ENCODE peak calls at places on chromosomes 11 and 22, in four cellular contexts. One of them, this sample, is unnamed.

GRCh38 chr22:28909375-28909774 is 26.0 kb downstream of the ZNRF3 start:
- DNase-seq in ELF-1: no peak
- DNase-seq in stimulated activated CD4-positive, alpha-beta T cell treated with anti-CD3 and anti-CD28 coated beads, Interleukin-1b, Interleukin-23, amount 100 ng/mL, for 24 hours: peak; percentile 76
- DNase-seq in effector CD4-positive, alpha-beta T cell: no peak
- DNase-seq in this sample: peak; percentile 66

GRCh38 chr11:45489281-45489906 is 176.0 kb downstream of the CHST1 start:
- DNase-seq in ELF-1: no peak
- DNase-seq in stimulated activated CD4-positive, alpha-beta T cell treated with anti-CD3 and anti-CD28 coated beads, Interleukin-1b, Interleukin-23, amount 100 ng/mL, for 24 hours: no peak
- DNase-seq in effector CD4-positive, alpha-beta T cell: no peak
- DNase-seq in this sample: no peak

GRCh38 chr22:20580611-20581502 is 73.4 kb downstream of the MED15 start:
- DNase-seq in ELF-1: no peak
- DNase-seq in stimulated activated CD4-positive, alpha-beta T cell treated with anti-CD3 and anti-CD28 coated beads, Interleukin-1b, Interleukin-23, amount 100 ng/mL, for 24 hours: no peak
- DNase-seq in effector CD4-positive, alpha-beta T cell: no peak
- DNase-seq in this sample: no peak

GRCh38 chr11:98674390-98674789 is 346.4 kb upstream of the CNTN5 start:
- DNase-seq in ELF-1: no peak
- DNase-seq in stimulated activated CD4-positive, alpha-beta T cell treated with anti-CD3 and anti-CD28 coated beads, Interleukin-1b, Interleukin-23, amount 100 ng/mL, for 24 hours: no peak
- DNase-seq in effector CD4-positive, alpha-beta T cell: no peak
- DNase-seq in this sample: no peak

GRCh38 chr11:66011785-66012303 is at the start of gene CST6:
- DNase-seq in ELF-1: peak; percentile 45
- DNase-seq in stimulated activated CD4-positive, alpha-beta T cell treated with anti-CD3 and anti-CD28 coated beads, Interleukin-1b, Interleukin-23, amount 100 ng/mL, for 24 hours: no peak
- DNase-seq in effector CD4-positive, alpha-beta T cell: no peak
- DNase-seq in this sample: no peak

GRCh38 chr11:112499153-112499907 is 238.7 kb upstream of the PLET1 start:
- DNase-seq in ELF-1: peak; percentile 13
- DNase-seq in stimulated activated CD4-positive, alpha-beta T cell treated with anti-CD3 and anti-CD28 coated beads, Interleukin-1b, Interleukin-23, amount 100 ng/mL, for 24 hours: no peak
- DNase-seq in effector CD4-positive, alpha-beta T cell: no peak
- DNase-seq in this sample: no peak

GRCh38 chr11:92276773-92277172 is 52.2 kb downstream of the FAT3 start:
- DNase-seq in ELF-1: no peak
- DNase-seq in stimulated activated CD4-positive, alpha-beta T cell treated with anti-CD3 and anti-CD28 coated beads, Interleukin-1b, Interleukin-23, amount 100 ng/mL, for 24 hours: no peak
- DNase-seq in effector CD4-positive, alpha-beta T cell: no peak
- DNase-seq in this sample: peak; percentile 15

GRCh38 chr11:261624-262023 is 16.6 kb upstream of the NLRP6 start:
- DNase-seq in ELF-1: no peak
- DNase-seq in stimulated activated CD4-positive, alpha-beta T cell treated with anti-CD3 and anti-CD28 coated beads, Interleukin-1b, Interleukin-23, amount 100 ng/mL, for 24 hours: no peak
- DNase-seq in effector CD4-positive, alpha-beta T cell: no peak
- DNase-seq in this sample: no peak